ENCODE peak calls at places on chromosomes 1 and 21, in nine cellular contexts. C, D, F, A, S, W, H, T and R are unnamed samples.

GRCh38 chr1:50421768-50422674 is 1.2 kb downstream of the DMRTA2 start:
- DNase-seq in C (no peak), D (no peak), F (no peak), A (no peak), S (no peak), W (no peak), H (no peak), T (no peak), R (no peak)

GRCh38 chr1:16109571-16109970 is 36.1 kb upstream of the FAM131C start:
- DNase-seq in C (no peak), D (no peak), F (no peak), A (no peak), S (no peak), W (no peak), H (no peak), T (no peak), R (no peak)

GRCh38 chr1:51417496-51418383 is 87.4 kb upstream of the TTC39A start:
- DNase-seq in C (peak; percentile 63), D (peak; percentile 9), F (no peak), A (no peak), S (no peak), W (no peak), H (no peak), T (peak; percentile 25), R (no peak)

GRCh38 chr21:38140192-38140905 is 116.4 kb upstream of the KCNJ15 start:
- DNase-seq in C (peak; percentile 46), D (peak; percentile 54), F (no peak), A (no peak), S (no peak), W (no peak), H (no peak), T (peak; percentile 59), R (no peak)

GRCh38 chr1:117857434-117857833 is 72.0 kb downstream of the GDAP2 start:
- DNase-seq in C (no peak), D (no peak), F (no peak), A (no peak), S (no peak), W (no peak), H (no peak), T (no peak), R (no peak)

GRCh38 chr1:229148041-229148671 is 122.8 kb upstream of the RAB4A start:
- DNase-seq in C (no peak), D (no peak), F (peak; percentile 85), A (no peak), S (no peak), W (peak; percentile 96), H (peak; percentile 41), T (peak; percentile 62), R (no peak)

GRCh38 chr21:42276076-42276475 is 39.1 kb downstream of the TFF3 start:
- DNase-seq in C (no peak), D (no peak), F (no peak), A (no peak), S (no peak), W (no peak), H (no peak), T (no peak), R (no peak)

GRCh38 chr1:84693009-84693408 is 2.7 kb upstream of the SSX2IP start:
- DNase-seq in C (no peak), D (no peak), F (peak; percentile 57), A (no peak), S (no peak), W (no peak), H (no peak), T (no peak), R (peak; percentile 46)

GRCh38 chr1:15948600-15949452 is 27.1 kb downstream of the ZBTB17 start:
- DNase-seq in C (peak; percentile 97), D (peak; percentile 92), F (no peak), A (no peak), S (peak; percentile 52), W (no peak), H (peak; percentile 85), T (no peak), R (no peak)

GRCh38 chr1:54696262-54696661 is 19.4 kb upstream of the TTC4 start:
- DNase-seq in C (no peak), D (no peak), F (no peak), A (no peak), S (no peak), W (no peak), H (no peak), T (no peak), R (no peak)

GRCh38 chr21:44582055-44582454 is 1.7 kb upstream of the KRTAP10-5 start:
- DNase-seq in C (no peak), D (no peak), F (no peak), A (no peak), S (no peak), W (no peak), H (no peak), T (no peak), R (no peak)

GRCh38 chr1:209624516-209625204 is 27.6 kb downstream of the LAMB3 start:
- DNase-seq in C (no peak), D (no peak), F (no peak), A (no peak), S (no peak), W (no peak), H (no peak), T (no peak), R (no peak)

GRCh38 chr1:93907718-93908117 is 1.5 kb downstream of the GCLM start:
- DNase-seq in C (peak; percentile 71), D (peak; percentile 43), F (no peak), A (no peak), S (no peak), W (no peak), H (no peak), T (no peak), R (no peak)

GRCh38 chr1:177817969-177818872 is 151.6 kb downstream of the SEC16B start:
- DNase-seq in C (no peak), D (no peak), F (no peak), A (no peak), S (no peak), W (no peak), H (no peak), T (no peak), R (no peak)

GRCh38 chr1:67685558-67686271 is 714 bp downstream of the GADD45A start:
- DNase-seq in C (peak; percentile 52), D (peak; percentile 31), F (no peak), A (peak; percentile 67), S (peak; percentile 45), W (peak; percentile 36), H (peak; percentile 66), T (no peak), R (peak; percentile 32)

GRCh38 chr1:248013229-248013710 is at the start of gene OR2L5:
- DNase-seq in C (no peak), D (no peak), F (no peak), A (no peak), S (no peak), W (no peak), H (no peak), T (no peak), R (no peak)

GRCh38 chr21:44802396-44803153 is 955 bp upstream of the UBE2G2 start:
- DNase-seq in C (peak; percentile 33), D (no peak), F (no peak), A (no peak), S (no peak), W (no peak), H (no peak), T (no peak), R (no peak)

GRCh38 chr1:167503626-167504458 is 14.5 kb downstream of the CD247 start:
- DNase-seq in C (no peak), D (no peak), F (no peak), A (no peak), S (no peak), W (no peak), H (no peak), T (no peak), R (no peak)

GRCh38 chr21:30710499-30710898 is 8.1 kb downstream of the KRTAP21-3 start:
- DNase-seq in C (no peak), D (no peak), F (no peak), A (no peak), S (no peak), W (no peak), H (no peak), T (no peak), R (no peak)

GRCh38 chr1:156530006-156530405 is 29.4 kb upstream of the MEF2D start:
- DNase-seq in C (no peak), D (no peak), F (no peak), A (no peak), S (no peak), W (no peak), H (no peak), T (no peak), R (no peak)

GRCh38 chr1:203142684-203143408 is 15.3 kb downstream of the ADORA1 start:
- DNase-seq in C (no peak), D (no peak), F (no peak), A (no peak), S (no peak), W (no peak), H (no peak), T (no peak), R (no peak)

GRCh38 chr1:21703318-21703963 is 34.3 kb upstream of the RAP1GAP start:
- DNase-seq in C (peak; percentile 71), D (peak; percentile 36), F (peak; percentile 32), A (no peak), S (no peak), W (peak; percentile 6), H (no peak), T (peak; percentile 8), R (peak; percentile 7)

GRCh38 chr1:1926346-1926811 is 7.3 kb upstream of the TMEM52 start:
- DNase-seq in C (no peak), D (no peak), F (no peak), A (no peak), S (no peak), W (no peak), H (no peak), T (no peak), R (no peak)

GRCh38 chr1:8818325-8818775 is 910 bp upstream of the RERE start:
- DNase-seq in C (peak; percentile 75), D (peak; percentile 44), F (no peak), A (no peak), S (no peak), W (no peak), H (no peak), T (peak; percentile 29), R (no peak)

GRCh38 chr1:169874229-169874628 is 19.5 kb downstream of the SCYL3 start:
- DNase-seq in C (peak; percentile 85), D (peak; percentile 79), F (no peak), A (no peak), S (no peak), W (no peak), H (no peak), T (no peak), R (no peak)